ENCODE peak calls at places on chromosomes 2 and 18, in seven cellular contexts. T is right atrium auricular region, G is transverse colon, H is A549, B is GM12865, O is fibroblast of mammary gland, Z is SK-N-SH. U is an unnamed sample.

GRCh38 chr2:231925303-231926179 is 655 bp downstream of the NPPC start:
- DNase-seq in O (peak; percentile 86), B (peak; percentile 86), Z (peak; percentile 96), H (peak; percentile 86), G (peak; percentile 83), T (peak; percentile 81), U (peak; percentile 88)

GRCh38 chr2:241445426-241445825 is 63.0 kb downstream of the STK25 start:
- DNase-seq in Z (no peak), H (no peak), O (no peak), B (peak; percentile 44), T (no peak), G (no peak), U (no peak)

GRCh38 chr2:224217962-224218347 is 178.9 kb upstream of the SERPINE2 start:
- DNase-seq in B (no peak), O (peak; percentile 96), H (no peak), G (no peak), Z (no peak), T (peak; percentile 60), U (peak; percentile 51)

GRCh38 chr2:186532891-186533290 is 46.8 kb downstream of the ZC3H15 start:
- DNase-seq in Z (no peak), H (no peak), B (no peak), O (no peak), G (no peak), T (no peak), U (no peak)

GRCh38 chr2:237056271-237056875 is 29.3 kb upstream of the COPS8 start:
- DNase-seq in Z (no peak), H (no peak), O (no peak), B (no peak), G (no peak), T (no peak), U (no peak)

GRCh38 chr2:233832869-233833812 is 21.2 kb downstream of the HJURP start:
- DNase-seq in G (peak; percentile 18), O (peak; percentile 71), H (peak; percentile 93), B (peak; percentile 28), Z (peak; percentile 67), T (no peak), U (peak; percentile 63)

GRCh38 chr2:190794466-190795184 is 86.0 kb upstream of the GLS start:
- DNase-seq in H (no peak), T (no peak), G (no peak), O (no peak), Z (no peak), B (peak; percentile 17), U (no peak)

GRCh38 chr2:226855766-226856165 is 19.9 kb downstream of the RHBDD1 start:
- DNase-seq in H (no peak), Z (peak; percentile 23), B (no peak), O (no peak), T (no peak), G (no peak), U (no peak)

GRCh38 chr2:108905906-108906305 is 83.1 kb downstream of the EDAR start:
- DNase-seq in T (peak; percentile 28), O (no peak), G (no peak), H (no peak), Z (peak; percentile 9), B (no peak), U (no peak)

GRCh38 chr2:42653908-42654445 is 85.5 kb downstream of the MTA3 start:
- DNase-seq in Z (no peak), T (no peak), H (no peak), G (no peak), O (no peak), B (no peak), U (no peak)

GRCh38 chr2:71358931-71359671 is 27.5 kb downstream of the ZNF638 start:
- DNase-seq in Z (no peak), O (peak; percentile 87), T (no peak), G (no peak), B (no peak), H (no peak), U (no peak)

GRCh38 chr2:8399731-8400130 is 282.1 kb upstream of the ID2 start:
- DNase-seq in B (no peak), T (no peak), G (no peak), O (no peak), Z (no peak), H (no peak), U (no peak)

GRCh38 chr2:126655066-126655465 is 892 bp upstream of the GYPC start:
- DNase-seq in O (peak; percentile 6), B (no peak), T (no peak), H (no peak), G (no peak), Z (peak; percentile 2), U (no peak)
- H3K4me3 ChIP-seq in O (no peak overlapping the region), B (no peak overlapping the region), T (no peak overlapping the region), H (no peak overlapping the region), G (no peak overlapping the region), Z (no peak overlapping the region), U (peak overlapping the region; percentile 73)

DNA sequence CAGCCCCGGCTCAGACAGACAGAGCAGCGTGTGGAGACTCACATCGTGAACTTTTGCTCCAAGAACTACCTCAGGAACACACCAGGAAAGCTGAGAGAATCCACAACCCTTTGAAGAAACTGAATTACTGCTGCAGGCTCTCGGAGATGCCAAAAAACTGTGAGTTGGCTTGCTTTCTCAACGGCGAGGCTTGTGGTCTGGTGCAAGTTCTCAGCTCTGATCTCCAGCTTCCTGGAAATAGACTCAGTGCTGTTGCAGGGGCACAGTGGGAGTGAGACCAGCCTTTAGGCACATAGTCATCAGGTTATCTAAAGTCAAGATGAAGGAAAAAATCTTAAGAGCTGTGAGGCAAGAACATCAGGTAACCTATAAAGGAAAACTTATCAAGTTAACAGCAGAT is 273.7 kb upstream of the LRATD1 start:
- DNase-seq in B (no peak), H (no peak), G (no peak), O (no peak), Z (no peak), T (no peak), U (no peak)
- TF ChIP-seq CTCF in B (no peak), H (no peak), G (no peak), O (no peak), Z (no peak), T (no peak), U (no peak)

GRCh38 chr18:79677840-79678239 is 1.8 kb upstream of the CTDP1 start:
- DNase-seq in H (no peak), G (no peak), O (no peak), T (no peak), Z (no peak), B (no peak), U (no peak)
- H3K4me3 ChIP-seq in H (peak overlapping the region; percentile 100), G (no peak overlapping the region), O (peak overlapping the region; percentile 82), T (no peak overlapping the region), Z (peak overlapping the region; percentile 95), B (peak overlapping the region; percentile 70), U (no peak overlapping the region)

DNA sequence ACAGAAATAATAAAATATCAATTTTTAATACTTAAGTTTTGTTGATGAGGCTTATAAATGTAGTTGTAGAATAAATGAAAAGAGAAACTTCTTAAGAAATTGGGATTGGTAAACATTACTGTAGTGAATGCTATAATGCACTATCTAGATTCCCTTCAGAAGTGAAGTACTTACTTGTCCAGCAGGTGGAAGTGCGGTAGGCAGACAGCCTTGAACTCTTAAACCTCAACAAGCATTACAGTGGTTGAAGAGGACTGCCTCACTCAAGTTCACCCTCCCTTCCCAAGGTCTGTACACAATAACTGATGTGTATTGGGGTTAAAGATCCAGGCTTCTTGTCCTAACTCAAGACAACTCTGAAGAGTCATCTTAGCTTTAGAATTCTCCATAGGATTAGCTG is 931.0 kb upstream of the LRRTM1 start:
- DNase-seq in G (no peak), B (no peak), H (no peak), O (no peak), Z (no peak), T (no peak), U (no peak)
- TF ChIP-seq CTCF in G (no peak), B (no peak), H (no peak), O (no peak), Z (no peak), T (no peak), U (no peak)

GRCh38 chr2:64852771-64853241 is 136.4 kb upstream of the SLC1A4 start:
- DNase-seq in O (no peak), G (no peak), H (no peak), T (no peak), Z (no peak), B (no peak), U (no peak)
- H3K4me3 ChIP-seq in O (no peak overlapping the region), G (no peak overlapping the region), H (no peak overlapping the region), T (no peak overlapping the region), Z (no peak overlapping the region), B (no peak overlapping the region), U (no peak overlapping the region)

DNA sequence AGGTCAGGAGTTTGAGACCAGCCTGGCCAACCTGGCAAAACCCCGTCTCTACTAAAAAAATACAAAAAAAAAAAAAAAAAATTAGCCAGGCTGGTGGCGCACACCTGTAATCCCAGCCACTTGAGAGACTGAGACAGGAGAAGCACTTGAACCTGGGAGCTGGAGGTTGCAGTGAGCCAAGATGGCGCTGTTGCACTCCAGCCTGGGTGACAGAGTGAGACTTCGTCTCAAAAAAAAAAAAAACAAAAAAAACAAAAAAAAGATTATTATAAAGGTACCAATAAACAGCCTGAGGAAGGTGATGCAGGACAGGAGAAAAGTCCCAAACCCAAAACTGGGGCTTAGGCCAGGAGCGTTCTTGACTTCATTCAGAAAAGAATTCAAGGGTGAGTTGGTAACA is 1596.4 kb upstream of the CELF4 start:
- DNase-seq in Z (no peak), T (no peak), G (no peak), B (no peak), H (no peak), O (no peak), U (no peak)
- TF ChIP-seq CTCF in Z (no peak), T (no peak), G (no peak), B (no peak), H (no peak), O (no peak), U (no peak)

DNA sequence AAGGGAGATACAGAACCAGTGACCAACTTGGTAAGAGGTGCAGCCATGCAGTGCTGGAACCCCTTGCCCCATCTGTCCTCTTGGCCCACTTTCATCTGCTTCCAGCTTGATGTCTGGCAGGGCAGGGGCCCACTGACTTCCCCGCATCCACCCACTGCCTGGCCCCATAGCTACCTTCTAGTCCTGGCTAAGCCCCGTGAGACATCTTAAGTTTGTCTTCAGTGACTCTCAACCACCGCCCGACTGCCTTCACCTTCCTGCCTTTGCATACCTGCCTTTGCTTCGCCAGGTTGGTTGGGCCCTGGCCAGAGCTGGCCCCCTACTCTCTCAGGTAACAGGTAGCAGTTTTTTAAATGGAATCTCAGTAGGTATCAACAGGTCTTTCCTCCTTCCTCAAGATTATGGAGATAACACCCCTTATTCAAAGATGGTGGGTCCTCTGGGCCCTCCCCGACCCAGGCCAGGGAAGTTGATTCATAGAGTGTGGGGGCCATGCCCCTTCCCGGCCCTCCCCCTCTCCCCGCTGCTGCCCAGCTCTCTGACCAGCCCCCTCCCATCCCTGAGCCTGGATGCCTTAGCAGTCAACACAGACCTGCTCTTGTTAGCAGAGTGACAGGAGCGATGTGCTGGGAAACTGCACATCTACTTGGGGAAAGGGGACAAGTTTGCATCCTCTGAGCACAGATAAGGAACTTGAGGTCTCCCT is 2.8 kb downstream of the ARID5A start:
- DNase-seq in B (no peak), H (no peak), G (no peak), Z (no peak), T (no peak), O (no peak), U (no peak)
- H3K4me3 ChIP-seq in B (peak overlapping the region; percentile 88), H (no peak overlapping the region), G (peak overlapping the region; percentile 98), Z (no peak overlapping the region), T (no peak overlapping the region), O (no peak overlapping the region), U (no peak overlapping the region)

U was measured in fibroblast of villous mesenchyme.